ENCODE peak calls at places on chromosomes 7 and 10, in four cellular contexts. R is HFFc6, C is NCI-H1105, K is NCI-H2081. F is an unnamed sample.

GRCh38 chr7:20408467-20408826 is 77.7 kb downstream of the ITGB8 start:
- DNase-seq in K (no peak), C (peak), R (no peak), F (no peak)

GRCh38 chr7:16753932-16754571 is 497 bp downstream of the TSPAN13 start:
- DNase-seq in C (peak), R (no peak), K (peak), F (peak)

GRCh38 chr7:54833021-54833467 is 74.0 kb upstream of the SEC61G start:
- DNase-seq in C (no peak), K (no peak), R (no peak), F (no peak)

GRCh38 chr10:91820144-91820543 is 21.9 kb downstream of the TNKS2 start:
- DNase-seq in K (no peak), R (no peak), C (no peak), F (no peak)

GRCh38 chr7:8638076-8638475 is 204.7 kb downstream of the NXPH1 start:
- DNase-seq in K (peak), C (peak), R (no peak), F (peak)

GRCh38 chr10:122178655-122179054 is 92.4 kb upstream of the BTBD16 start:
- DNase-seq in R (no peak), C (no peak), K (no peak), F (no peak)

GRCh38 chr7:156438011-156438410 is 202.6 kb upstream of the RNF32 start:
- DNase-seq in C (no peak), R (no peak), K (no peak), F (no peak)

GRCh38 chr7:38070718-38071117 is 107.3 kb upstream of the STARD3NL start:
- DNase-seq in C (peak), K (peak), R (no peak), F (no peak)

GRCh38 chr7:1911571-1911970 is 241.5 kb downstream of the ELFN1 start:
- DNase-seq in R (no peak), K (no peak), C (no peak), F (no peak)

GRCh38 chr7:107130487-107131220 is 38.1 kb upstream of the HBP1 start:
- DNase-seq in R (no peak), K (no peak), C (no peak), F (no peak)

GRCh38 chr7:15947749-15948148 is 261.3 kb upstream of the MEOX2 start:
- DNase-seq in R (no peak), K (no peak), C (no peak), F (no peak)

GRCh38 chr7:120979765-120980499 is 8.6 kb upstream of the CPED1 start:
- DNase-seq in R (no peak), K (no peak), C (no peak), F (no peak)

GRCh38 chr10:102431452-102432124 is 786 bp downstream of the CUEDC2 start:
- DNase-seq in C (no peak), R (no peak), K (no peak), F (no peak)

GRCh38 chr7:92517626-92518025 is 10.7 kb downstream of the PEX1 start:
- DNase-seq in C (no peak), K (no peak), R (peak), F (no peak)

GRCh38 chr7:13189712-13190111 is 502.3 kb downstream of the ARL4A start:
- DNase-seq in C (no peak), K (no peak), R (no peak), F (no peak)

GRCh38 chr10:75654777-75655176 is 223.4 kb downstream of the LRMDA start:
- DNase-seq in C (no peak), K (no peak), R (no peak), F (no peak)

GRCh38 chr10:24851595-24851994 is 100.8 kb downstream of the PRTFDC1 start:
- DNase-seq in R (no peak), K (peak), C (peak), F (peak)

GRCh38 chr7:27901028-27901760 is 161.2 kb downstream of the TAX1BP1 start:
- DNase-seq in K (no peak), R (peak), C (no peak), F (no peak)

GRCh38 chr7:149856-150636 is 42.3 kb upstream of the FAM20C start:
- DNase-seq in C (peak), K (no peak), R (no peak), F (no peak)

GRCh38 chr7:46145412-46145811 is 224.3 kb upstream of the IGFBP3 start:
- DNase-seq in C (no peak), K (no peak), R (peak), F (no peak)

GRCh38 chr10:114402233-114402632 is 2.1 kb downstream of the AFAP1L2 start:
- DNase-seq in C (no peak), R (no peak), K (no peak), F (no peak)

GRCh38 chr7:130962109-130962508 is 228.1 kb upstream of the KLF14 start:
- DNase-seq in R (no peak), C (no peak), K (no peak), F (no peak)

GRCh38 chr7:22565315-22565811 is 65.4 kb upstream of the STEAP1B start:
- DNase-seq in R (peak), C (no peak), K (no peak), F (no peak)

GRCh38 chr7:74092321-74092963 is 8.8 kb downstream of the LIMK1 start:
- DNase-seq in C (no peak), R (no peak), K (no peak), F (no peak)

GRCh38 chr10:74930962-74931361 is 104.6 kb downstream of the KAT6B start:
- DNase-seq in C (no peak), R (no peak), K (no peak), F (no peak)

GRCh38 chr10:86716466-86716865 is 40.0 kb upstream of the BMPR1A start:
- DNase-seq in R (no peak), K (no peak), C (no peak), F (no peak)

GRCh38 chr7:40194743-40195142 is 59.9 kb downstream of the SUGCT start:
- DNase-seq in C (no peak), K (no peak), R (peak), F (no peak)

GRCh38 chr10:114551310-114551972 is 106.6 kb downstream of the ABLIM1 start:
- DNase-seq in C (peak), K (peak), R (no peak), F (no peak)

GRCh38 chr10:34407227-34407626 is 407.9 kb downstream of the PARD3 start:
- DNase-seq in R (no peak), C (no peak), K (no peak), F (no peak)

GRCh38 chr7:41501016-41501415 is 201.9 kb downstream of the INHBA start:
- DNase-seq in C (no peak), R (no peak), K (no peak), F (no peak)

GRCh38 chr7:158103378-158103777 is 484.2 kb downstream of the PTPRN2 start:
- DNase-seq in R (no peak), K (no peak), C (no peak), F (no peak)

GRCh38 chr10:109887272-109887671 is 36.0 kb downstream of the XPNPEP1 start:
- DNase-seq in R (no peak), C (no peak), K (no peak), F (no peak)

F was measured in NCI-H2227 treated with DMSO at 0.1 percent for 48 hours.